ENCODE peak calls at places on chromosomes 13 and 19, in four cellular contexts. R is nephron progenitor cell, H is T-helper 2 cell, S is substantia nigra. J is an unnamed sample.

GRCh38 chr19:10532457-10532856 is 11.2 kb upstream of the ATG4D start:
- DNase-seq in R (no peak), H (no peak), S (no peak), J (no peak)

GRCh38 chr13:95106562-95106961 is 194.7 kb downstream of the ABCC4 start:
- DNase-seq in R (no peak), H (no peak), S (no peak), J (no peak)

GRCh38 chr19:15260939-15261338 is 28.7 kb upstream of the EPHX3 start:
- DNase-seq in R (no peak), H (no peak), S (no peak), J (no peak)

GRCh38 chr19:32570081-32570785 is 10.8 kb upstream of the PDCD5 start:
- DNase-seq in R (peak), H (no peak), S (peak), J (no peak)

GRCh38 chr19:45528149-45528743 is 21.0 kb downstream of the VASP start:
- DNase-seq in R (no peak), H (no peak), S (no peak), J (no peak)

GRCh38 chr13:36282818-36283432 is 14.7 kb downstream of the CCDC169 start:
- DNase-seq in R (no peak), H (no peak), S (no peak), J (no peak)

GRCh38 chr19:51607077-51607476 is 23.1 kb downstream of the SIGLEC5 start:
- DNase-seq in R (no peak), H (no peak), S (no peak), J (no peak)

GRCh38 chr19:33344210-33344609 is 29.3 kb upstream of the CEBPG start:
- DNase-seq in R (peak), H (no peak), S (no peak), J (no peak)

GRCh38 chr13:47004022-47004421 is 107.2 kb upstream of the HTR2A start:
- DNase-seq in R (no peak), H (no peak), S (no peak), J (no peak)

GRCh38 chr19:2887391-2887914 is 13.3 kb upstream of the ZNF57 start:
- DNase-seq in R (no peak), H (no peak), S (no peak), J (no peak)

GRCh38 chr13:46687810-46688209 is 109.2 kb downstream of the ESD start:
- DNase-seq in R (no peak), H (no peak), S (no peak), J (no peak)

GRCh38 chr13:66723606-66724005 is 506.5 kb downstream of the PCDH9 start:
- DNase-seq in R (no peak), H (no peak), S (no peak), J (no peak)

GRCh38 chr19:13398780-13399726 is 107.2 kb downstream of the CACNA1A start:
- DNase-seq in R (no peak), H (no peak), S (no peak), J (no peak)

GRCh38 chr19:39297931-39298634 is 1.9 kb downstream of the IFNL1 start:
- DNase-seq in R (no peak), H (no peak), S (no peak), J (peak)

GRCh38 chr19:36245210-36246005 is 30.5 kb downstream of the ZNF146 start:
- DNase-seq in R (peak), H (no peak), S (no peak), J (no peak)

GRCh38 chr19:44643605-44644390 is at the start of gene PVR:
- DNase-seq in R (peak), H (no peak), S (peak), J (peak)

GRCh38 chr19:19214892-19215291 is 3.1 kb downstream of the NCAN start:
- DNase-seq in R (peak), H (no peak), S (no peak), J (no peak)

GRCh38 chr13:40221460-40222201 is 444.8 kb downstream of the FOXO1 start:
- DNase-seq in R (no peak), H (no peak), S (no peak), J (no peak)

GRCh38 chr13:107209811-107210210 is 641.9 kb upstream of the ARGLU1 start:
- DNase-seq in R (no peak), H (no peak), S (no peak), J (no peak)

GRCh38 chr19:45256836-45257235 is 5.8 kb downstream of the MARK4 start:
- DNase-seq in R (no peak), H (no peak), S (no peak), J (no peak)

GRCh38 chr19:40157059-40157458 is 34.2 kb upstream of the MAP3K10 start:
- DNase-seq in R (no peak), H (no peak), S (no peak), J (no peak)

GRCh38 chr19:6772028-6772865 is at the start of gene VAV1:
- DNase-seq in R (no peak), H (peak), S (no peak), J (peak)

GRCh38 chr13:35346494-35346893 is 130.0 kb downstream of the MAB21L1 start:
- DNase-seq in R (no peak), H (no peak), S (no peak), J (no peak)

J was measured in activated CD4-positive, CD25-positive, alpha-beta regulatory T cell treated with anti-CD3 and anti-CD28 coated beads, Interleukin-2, amount 50 U/mL, for 72 hours.